ENCODE peak calls at places on chromosome 15, in four cellular contexts. R is neural progenitor cell, O is fibroblast of lung, J is lower lobe of right lung. W is an unnamed sample.
A peak's percentile ranks its signal among the peaks of the same experiment; 100 is the strongest.

GRCh38 chr15:79724312-79724711 is 172.5 kb downstream of the MTHFS start:
- DNase-seq in J (no peak), O (peak; percentile 78), R (no peak), W (no peak)

GRCh38 chr15:64461577-64462162 is 1.3 kb downstream of the ZNF609 start:
- DNase-seq in R (peak; percentile 77), O (peak; percentile 33), J (no peak), W (peak; percentile 13)

GRCh38 chr15:66115568-66116206 is 137.9 kb downstream of the MEGF11 start:
- DNase-seq in O (no peak), J (no peak), R (no peak), W (no peak)

GRCh38 chr15:66171891-66172290 is 81.7 kb downstream of the MEGF11 start:
- DNase-seq in R (no peak), O (no peak), J (no peak), W (no peak)

GRCh38 chr15:39030291-39031070 is 465.9 kb upstream of the RASGRP1 start:
- DNase-seq in O (no peak), R (no peak), J (no peak), W (no peak)

GRCh38 chr15:93088981-93089854 is at the start of gene RGMA:
- DNase-seq in J (no peak), R (peak; percentile 88), O (no peak), W (no peak)

GRCh38 chr15:62135532-62136134 is 29.5 kb downstream of the C2CD4B start:
- DNase-seq in J (no peak), O (peak; percentile 80), R (no peak), W (no peak)

GRCh38 chr15:86630946-86631345 is 551.3 kb downstream of the AGBL1 start:
- DNase-seq in R (no peak), O (no peak), J (no peak), W (no peak)

GRCh38 chr15:35980719-35981118 is 434.8 kb upstream of the DPH6 start:
- DNase-seq in R (no peak), J (no peak), O (peak; percentile 75), W (no peak)

GRCh38 chr15:87764461-87765236 is 491.9 kb downstream of the NTRK3 start:
- DNase-seq in R (peak; percentile 83), O (peak; percentile 91), J (no peak), W (no peak)

GRCh38 chr15:80902298-80902801 is 87.3 kb downstream of the MESD start:
- DNase-seq in O (no peak), R (no peak), J (no peak), W (no peak)

GRCh38 chr15:100328796-100329195 is 13.0 kb downstream of the ADAMTS17 start:
- DNase-seq in R (no peak), O (no peak), J (no peak), W (no peak)

GRCh38 chr15:25236143-25236860 is 202.5 kb downstream of the UBE3A start:
- DNase-seq in R (no peak), J (peak; percentile 6), O (no peak), W (no peak)

GRCh38 chr15:70336425-70337009 is 238.8 kb upstream of the TLE3 start:
- DNase-seq in R (no peak), J (no peak), O (no peak), W (no peak)

GRCh38 chr15:98856540-98856907 is 151.1 kb downstream of the PGPEP1L start:
- DNase-seq in R (no peak), O (peak; percentile 94), J (no peak), W (no peak)

GRCh38 chr15:29162411-29162810 is 107.2 kb downstream of the NSMCE3 start:
- DNase-seq in O (no peak), R (no peak), J (no peak), W (no peak)

GRCh38 chr15:88664151-88664778 is 25.4 kb downstream of the ISG20 start:
- DNase-seq in J (no peak), O (no peak), R (no peak), W (no peak)

GRCh38 chr15:52236015-52236414 is 44.8 kb upstream of the GNB5 start:
- DNase-seq in R (no peak), O (no peak), J (no peak), W (no peak)

GRCh38 chr15:23594252-23594770 is 28.8 kb downstream of the MKRN3 start:
- DNase-seq in J (no peak), R (no peak), O (no peak), W (no peak)

GRCh38 chr15:79900087-79900486 is 3.3 kb upstream of the MTHFS start:
- DNase-seq in R (no peak), O (no peak), J (no peak), W (no peak)

GRCh38 chr15:70699873-70700272 is 63.5 kb downstream of the UACA start:
- DNase-seq in J (no peak), R (no peak), O (no peak), W (no peak)

GRCh38 chr15:40439461-40440299 is 1.1 kb upstream of the BAHD1 start:
- DNase-seq in R (peak; percentile 77), J (peak; percentile 67), O (peak; percentile 50), W (peak; percentile 56)

DNA sequence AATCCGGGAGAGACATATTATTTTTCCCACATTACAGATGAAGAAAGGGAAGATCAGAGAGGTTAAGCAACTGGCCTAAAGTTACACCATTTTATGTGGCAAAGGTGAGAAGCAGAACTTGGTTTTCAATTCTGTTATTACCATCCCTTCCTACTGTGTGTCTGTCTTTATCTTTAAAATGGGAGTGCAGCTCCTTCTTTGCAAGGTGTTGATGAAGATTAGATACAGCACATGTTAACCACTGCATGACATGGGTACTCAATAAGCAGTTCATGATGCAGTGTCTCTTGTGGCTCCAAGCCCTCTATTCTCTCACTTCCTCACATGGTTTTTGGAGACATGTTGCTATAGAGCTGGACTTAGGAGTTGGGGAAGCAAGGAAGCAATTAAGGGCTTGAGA is 23.1 kb upstream of the TBC1D21 start:
- DNase-seq in J (no peak), R (no peak), O (no peak), W (no peak)
- H3K27me3 ChIP-seq in J (no peaks in the 10 kb centered on the region), R (no peaks in the 10 kb centered on the region), O (peaks cover 10% of the 10 kb centered on the region), W (no peaks in the 10 kb centered on the region)

GRCh38 chr15:27867861-27868260 is 231.3 kb downstream of the OCA2 start:
- DNase-seq in R (no peak), J (no peak), O (no peak), W (no peak)

GRCh38 chr15:27872355-27872754 is 226.8 kb downstream of the OCA2 start:
- DNase-seq in R (no peak), O (no peak), J (no peak), W (no peak)

GRCh38 chr15:27871078-27871695 is 227.9 kb downstream of the OCA2 start:
- DNase-seq in O (no peak), J (no peak), R (no peak), W (no peak)

GRCh38 chr15:27868828-27869404 is 230.2 kb downstream of the OCA2 start:
- DNase-seq in J (no peak), O (no peak), R (no peak), W (no peak)

GRCh38 chr15:27869697-27870281 is 229.3 kb downstream of the OCA2 start:
- DNase-seq in J (no peak), O (no peak), R (no peak), W (no peak)
- TF ChIP-seq CTCF in J (no peak), O (no peak), R (no peak), W (no peak)

DNA sequence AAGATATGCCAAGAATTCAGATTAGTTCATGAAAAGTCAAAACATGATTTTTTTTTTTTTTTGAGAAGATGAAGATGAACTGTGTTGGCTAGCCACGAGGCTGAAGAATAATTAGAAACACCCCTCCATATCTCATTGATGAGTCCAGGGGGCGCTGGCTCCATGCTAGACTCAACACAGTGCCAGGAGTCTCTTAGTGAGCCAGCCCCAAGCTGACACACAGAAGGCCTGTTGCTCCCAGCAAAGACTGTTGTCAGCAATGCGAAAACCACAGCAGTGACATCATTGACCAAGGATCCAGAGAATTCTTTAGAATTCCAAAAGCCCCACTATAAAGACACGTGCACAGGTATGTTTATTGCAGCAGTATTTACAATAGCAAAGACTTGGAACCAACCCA is 185.2 kb downstream of the ANXA2 start:
- DNase-seq in O (peak; percentile 9), J (no peak), R (peak; percentile 27), W (peak; percentile 13)
- H3K27me3 ChIP-seq in O (no peaks in the 10 kb centered on the region), J (no peaks in the 10 kb centered on the region), R (no peaks in the 10 kb centered on the region), W (no peaks in the 10 kb centered on the region)

GRCh38 chr15:75903331-75904240 is at the start of gene FBXO22:
- DNase-seq in O (peak; percentile 91), R (peak; percentile 97), J (peak; percentile 96), W (peak; percentile 89)
- TF ChIP-seq CTCF in O (no peak), R (no peak), J (no peak), W (no peak)

GRCh38 chr15:45129651-45130129 is at the start of the genes DUOX1 and DUOXA1:
- DNase-seq in O (no peak), J (peak; percentile 87), R (peak; percentile 67), W (no peak)

GRCh38 chr15:45128971-45129639 is 574 bp downstream of the DUOXA1 start:
- DNase-seq in O (no peak), J (peak; percentile 64), R (peak; percentile 27), W (no peak)

GRCh38 chr15:45132844-45133560 is 3.2 kb downstream of the DUOX1 start:
- DNase-seq in R (no peak), O (no peak), J (no peak), W (no peak)

GRCh38 chr15:45131510-45131909 is 1.7 kb downstream of the DUOX1 start:
- DNase-seq in R (no peak), J (peak; percentile 62), O (no peak), W (no peak)

GRCh38 chr15:45130291-45131000 is 652 bp downstream of the DUOX1 start:
- DNase-seq in O (no peak), R (no peak), J (no peak), W (no peak)
- H3K27me3 ChIP-seq in O (peaks cover 70% of the 10 kb centered on the region), R (peaks cover 100% of the 10 kb centered on the region), J (peaks cover 57% of the 10 kb centered on the region), W (no peaks in the 10 kb centered on the region)

DNA sequence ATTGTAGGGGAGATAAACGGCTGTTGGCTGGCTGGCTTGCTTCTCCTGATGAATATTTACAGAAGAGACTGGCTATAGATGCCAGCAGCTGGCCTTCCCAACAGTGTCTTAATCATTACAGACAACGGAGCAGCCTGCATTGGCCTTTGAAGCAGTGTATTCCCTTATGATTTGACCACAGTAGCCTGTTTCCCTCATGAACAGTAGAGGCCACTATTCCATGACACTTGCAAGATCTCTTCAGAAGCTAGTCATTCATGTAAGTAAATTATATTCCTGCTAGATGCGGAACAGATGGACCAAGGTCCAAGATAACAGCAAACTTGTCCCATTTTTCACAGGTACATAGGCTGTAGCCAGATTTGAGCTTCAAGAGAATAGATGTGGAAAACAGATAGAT is 47.3 kb downstream of the TMCO5A start:
- DNase-seq in R (peak; percentile 30), J (no peak), O (peak; percentile 46), W (no peak)
- TF ChIP-seq CTCF in R (peak; percentile 40), J (peak; percentile 25), O (peak; percentile 72), W (peak; percentile 54)

W was measured in Caco-2.